ENCODE peak calls at places on chromosome 19, in four cellular contexts. G is islet precursor cell, W is anterior cingulate cortex, R is astrocyte. S is an unnamed sample.
A peak's percentile ranks its signal among the peaks of the same experiment; 100 is the strongest.

GRCh38 chr19:23439623-23440022 is 44.4 kb upstream of the ZNF91 start:
- DNase-seq in W (no peak), G (no peak), R (no peak), S (no peak)

GRCh38 chr19:45322311-45322710 is 364 bp downstream of the CKM start:
- DNase-seq in G (no peak), R (no peak), W (no peak), S (no peak)

GRCh38 chr19:45478454-45479238 is 10.8 kb downstream of the FOSB start:
- DNase-seq in R (peak; percentile 90), G (peak; percentile 96), W (peak; percentile 73), S (peak; percentile 94)

GRCh38 chr19:17292301-17293074 is 10.7 kb downstream of the ABHD8 start:
- DNase-seq in W (no peak), R (peak; percentile 67), G (peak; percentile 97), S (peak; percentile 89)

GRCh38 chr19:51012661-51013190 is 6.8 kb downstream of the KLK10 start:
- DNase-seq in R (no peak), W (no peak), G (no peak), S (no peak)

GRCh38 chr19:29881386-29881785 is 60.7 kb upstream of the URI1 start:
- DNase-seq in G (no peak), W (no peak), R (peak; percentile 6), S (no peak)

GRCh38 chr19:47658431-47659383 is 49.8 kb downstream of the BICRA start:
- DNase-seq in W (no peak), G (no peak), R (peak; percentile 91), S (no peak)

GRCh38 chr19:51094696-51095279 is 12.1 kb upstream of the KLK14 start:
- DNase-seq in W (peak; percentile 2), G (peak; percentile 68), R (no peak), S (no peak)

GRCh38 chr19:3061214-3062161 is 807 bp downstream of the TLE5 start:
- DNase-seq in W (peak; percentile 27), G (no peak), R (no peak), S (peak; percentile 42)

GRCh38 chr19:49862411-49863253 is 4.7 kb downstream of the PNKP start:
- DNase-seq in R (no peak), W (no peak), G (peak; percentile 79), S (no peak)

GRCh38 chr19:34474233-34474989 is 7.1 kb upstream of the WTIP start:
- DNase-seq in G (no peak), R (no peak), W (no peak), S (no peak)

GRCh38 chr19:34480491-34480890 is 1.1 kb upstream of the WTIP start:
- DNase-seq in W (no peak), G (no peak), R (no peak), S (no peak)

GRCh38 chr19:996051-996838 is 4.0 kb upstream of the GRIN3B start:
- DNase-seq in R (peak; percentile 55), G (peak; percentile 74), W (no peak), S (peak; percentile 57)

GRCh38 chr19:32154418-32154817 is 191.0 kb upstream of the ZNF507 start:
- DNase-seq in W (no peak), R (no peak), G (no peak), S (no peak)

GRCh38 chr19:57465680-57466381 is 8.9 kb upstream of the VN1R1 start:
- DNase-seq in R (no peak), W (no peak), G (no peak), S (no peak)

GRCh38 chr19:1082165-1082927 is 12.8 kb downstream of the POLR2E start:
- DNase-seq in G (peak; percentile 99), W (no peak), R (no peak), S (no peak)

GRCh38 chr19:58558066-58558622 is at the start of gene UBE2M:
- DNase-seq in G (peak; percentile 80), R (peak; percentile 31), W (no peak), S (peak; percentile 51)

GRCh38 chr19:1748115-1748702 is 5.1 kb upstream of the ONECUT3 start:
- DNase-seq in R (no peak), G (no peak), W (no peak), S (no peak)

GRCh38 chr19:55585658-55586339 is 5.2 kb upstream of the ZNF579 start:
- DNase-seq in R (peak; percentile 63), G (peak; percentile 90), W (no peak), S (peak; percentile 50)

GRCh38 chr19:16637535-16637934 is 9.5 kb upstream of the MED26 start:
- DNase-seq in G (peak; percentile 58), W (no peak), R (no peak), S (no peak)

GRCh38 chr19:12937243-12938053 is 961 bp upstream of the CALR start:
- DNase-seq in R (no peak), G (peak; percentile 83), W (no peak), S (no peak)

GRCh38 chr19:12794936-12795335 is 3.6 kb downstream of the JUNB start:
- DNase-seq in R (no peak), G (no peak), W (no peak), S (no peak)

GRCh38 chr19:48474084-48474592 is 5.0 kb downstream of the CYTH2 start:
- DNase-seq in R (no peak), G (no peak), W (no peak), S (no peak)

S was measured in fibroblast of lung.